ENCODE peak calls at places on chromosomes 6 and 20, in ten cellular contexts. J is AG10803, K is astrocyte, H is non-pigmented ciliary epithelial cell, N is NCI-H1436 treated with DMSO at 0.1 percent for 48 hours, C is A549, W is iris pigment epithelial cell, M is OCI-LY7, T is WTC11, R is GM04503. Q is an unnamed sample.

GRCh38 chr6:140586426-140587061 is 1212.1 kb upstream of the CITED2 start:
- DNase-seq in H (no peak), M (no peak), C (no peak), W (no peak), R (no peak), J (no peak), N (no peak), T (no peak), K (no peak), Q (no peak)

GRCh38 chr6:162377735-162378134 is 349.8 kb downstream of the PRKN start:
- DNase-seq in M (no peak), T (no peak), J (peak), K (peak), W (peak), N (no peak), C (no peak), R (no peak), H (no peak), Q (no peak)

GRCh38 chr6:138454976-138455706 is 44.2 kb downstream of the NHSL1 start:
- DNase-seq in T (peak), H (no peak), K (peak), J (no peak), R (no peak), W (peak), M (no peak), C (peak), N (no peak), Q (no peak)

GRCh38 chr20:32231245-32231644 is 23.6 kb downstream of the POFUT1 start:
- DNase-seq in J (no peak), R (no peak), W (peak), N (no peak), M (no peak), C (no peak), K (no peak), H (no peak), T (no peak), Q (no peak)

GRCh38 chr6:3816251-3816650 is 32.9 kb upstream of the FAM50B start:
- DNase-seq in T (no peak), K (no peak), J (no peak), N (no peak), M (no peak), C (no peak), H (no peak), R (no peak), W (no peak), Q (no peak)

GRCh38 chr20:51428451-51429143 is 113.9 kb downstream of the NFATC2 start:
- DNase-seq in T (peak), N (no peak), R (no peak), M (no peak), J (peak), K (peak), C (no peak), H (no peak), W (peak), Q (no peak)

GRCh38 chr6:112743343-112743742 is 396.2 kb downstream of the RFPL4B start:
- DNase-seq in C (no peak), M (no peak), W (no peak), T (peak), J (no peak), N (no peak), H (no peak), R (no peak), K (peak), Q (no peak)

GRCh38 chr20:23783447-23783846 is 32.7 kb upstream of the CST1 start:
- DNase-seq in C (no peak), K (no peak), T (no peak), W (no peak), H (no peak), R (no peak), N (no peak), M (no peak), J (no peak), Q (no peak)

GRCh38 chr20:17939622-17940446 is 28.8 kb downstream of the SNX5 start:
- DNase-seq in R (no peak), N (no peak), C (no peak), M (no peak), T (no peak), W (no peak), K (no peak), H (no peak), J (no peak), Q (no peak)

Q was measured in HL-60.